ENCODE peak calls at places on chromosomes 3 and 15, in six cellular contexts. G is upper lobe of left lung, U is body of pancreas, T is SK-N-SH, E is GM23338, C is AG04450. A is an unnamed sample.
A peak's percentile ranks its signal among the peaks of the same experiment; 100 is the strongest.

GRCh38 chr3:17322106-17322793 is 420.2 kb downstream of the TBC1D5 start:
- DNase-seq in G (no peak), U (no peak), T (no peak), E (no peak), C (no peak), A (no peak)

GRCh38 chr3:145864336-145864735 is 296.6 kb downstream of the PLOD2 start:
- DNase-seq in G (no peak), U (no peak), T (no peak), E (peak; percentile 29), C (no peak), A (no peak)

GRCh38 chr15:100818927-100819326 is 60.7 kb upstream of the ALDH1A3 start:
- DNase-seq in G (no peak), U (peak; percentile 8), T (peak; percentile 65), E (no peak), C (peak; percentile 20), A (no peak)

GRCh38 chr15:39855400-39855799 is 64.7 kb downstream of the GPR176 start:
- DNase-seq in G (no peak), U (no peak), T (no peak), E (no peak), C (no peak), A (no peak)

GRCh38 chr3:40557558-40558161 is 32.9 kb downstream of the ZNF621 start:
- DNase-seq in G (no peak), U (no peak), T (no peak), E (no peak), C (no peak), A (no peak)

GRCh38 chr15:34754674-34755418 is at the start of gene GJD2:
- DNase-seq in G (no peak), U (peak; percentile 35), T (peak; percentile 82), E (peak; percentile 85), C (no peak), A (peak; percentile 5)

GRCh38 chr3:169897284-169897683 is 14.1 kb upstream of the SAMD7 start:
- DNase-seq in G (no peak), U (no peak), T (no peak), E (no peak), C (no peak), A (no peak)

GRCh38 chr3:192896208-192896607 is 21.4 kb downstream of the MB21D2 start:
- DNase-seq in G (no peak), U (no peak), T (no peak), E (no peak), C (no peak), A (no peak)

GRCh38 chr3:84440306-84440705 is 518.5 kb upstream of the CADM2 start:
- DNase-seq in G (no peak), U (no peak), T (no peak), E (no peak), C (no peak), A (no peak)

GRCh38 chr15:92391640-92392039 is 2.0 kb upstream of the ST8SIA2 start:
- DNase-seq in G (no peak), U (no peak), T (no peak), E (peak; percentile 76), C (no peak), A (no peak)

GRCh38 chr15:20295238-20295811 is 246.3 kb downstream of the GOLGA6L6 start:
- DNase-seq in G (peak; percentile 31), U (no peak), T (no peak), E (no peak), C (no peak), A (no peak)

GRCh38 chr3:130918328-130918727 is 24.4 kb downstream of the ATP2C1 start:
- DNase-seq in G (no peak), U (no peak), T (no peak), E (no peak), C (no peak), A (no peak)

GRCh38 chr3:159872374-159873109 is 116.1 kb upstream of the IL12A start:
- DNase-seq in G (no peak), U (no peak), T (no peak), E (peak; percentile 28), C (peak; percentile 74), A (no peak)

GRCh38 chr3:65689436-65689835 is 349.3 kb downstream of the MAGI1 start:
- DNase-seq in G (no peak), U (no peak), T (peak; percentile 9), E (peak; percentile 48), C (no peak), A (no peak)
- TF ChIP-seq CTCF in G (no peak), U (no peak), T (no peak), E (peak; percentile 25), C (no peak), A (peak; percentile 7)

DNA sequence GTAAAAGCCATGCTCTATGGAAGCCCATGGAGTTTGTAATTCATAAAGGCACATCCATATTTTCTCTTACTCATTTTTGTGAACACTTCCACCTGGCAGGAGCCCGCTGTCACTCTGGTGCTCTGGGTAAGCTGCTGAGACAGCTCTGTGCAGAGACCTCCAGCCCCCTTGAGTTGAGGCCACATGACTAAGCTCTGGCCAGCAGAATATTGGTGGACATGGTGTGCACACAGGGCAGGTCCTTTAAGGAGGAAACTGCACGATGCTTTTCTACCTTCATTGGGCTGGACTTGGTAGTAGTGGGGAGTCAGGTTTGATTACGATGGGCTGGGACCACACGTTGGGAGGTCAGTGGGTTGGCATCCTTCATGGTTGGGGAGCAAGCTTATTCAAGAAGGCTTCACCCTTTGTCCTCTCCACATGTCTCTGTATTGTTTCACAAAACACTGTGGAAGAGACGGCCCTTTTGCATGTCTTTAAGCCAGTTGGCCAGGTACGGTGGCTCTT is 29.0 kb downstream of the CCNB2 start:
- DNase-seq in G (no peak), U (no peak), T (no peak), E (no peak), C (no peak), A (no peak)
- TF ChIP-seq CTCF in G (no peak), U (no peak), T (no peak), E (no peak), C (no peak), A (no peak)

DNA sequence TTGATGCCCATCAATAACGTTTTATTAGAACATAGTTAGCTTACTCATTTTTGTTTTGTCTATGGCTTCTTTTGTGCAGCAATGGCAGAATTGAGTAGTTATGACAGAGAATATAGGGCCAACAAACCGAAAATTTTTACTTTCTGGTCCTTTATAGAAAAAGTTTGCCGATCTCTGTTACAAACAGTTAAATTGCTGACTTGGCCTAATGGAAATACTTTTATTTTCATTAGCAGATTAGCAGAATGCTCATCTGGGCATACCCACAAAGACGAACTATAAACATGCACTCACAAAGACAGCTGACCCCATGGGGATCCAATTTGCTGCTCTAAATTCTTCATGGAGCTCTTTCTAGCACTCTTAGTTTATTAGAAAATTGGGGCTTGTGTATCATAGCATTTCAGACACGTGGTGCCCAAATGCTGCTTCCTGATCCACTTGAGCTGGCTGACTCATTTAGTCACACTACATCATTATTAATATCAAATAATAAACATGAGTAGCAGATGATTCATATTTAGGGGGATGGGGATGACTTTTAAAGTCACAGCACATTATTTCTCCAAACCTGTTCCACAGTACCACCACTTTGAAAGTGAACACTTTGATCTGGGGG is 228.0 kb upstream of the FEZF2 start:
- DNase-seq in G (peak; percentile 52), U (no peak), T (no peak), E (no peak), C (no peak), A (peak; percentile 51)
- TF ChIP-seq CTCF in G (no peak), U (no peak), T (no peak), E (no peak), C (no peak), A (no peak)

GRCh38 chr3:134606033-134607025 is 44.5 kb downstream of the KY start:
- DNase-seq in G (no peak), U (no peak), T (no peak), E (no peak), C (no peak), A (no peak)
- TF ChIP-seq CTCF in G (no peak), U (no peak), T (no peak), E (no peak), C (no peak), A (no peak)

DNA sequence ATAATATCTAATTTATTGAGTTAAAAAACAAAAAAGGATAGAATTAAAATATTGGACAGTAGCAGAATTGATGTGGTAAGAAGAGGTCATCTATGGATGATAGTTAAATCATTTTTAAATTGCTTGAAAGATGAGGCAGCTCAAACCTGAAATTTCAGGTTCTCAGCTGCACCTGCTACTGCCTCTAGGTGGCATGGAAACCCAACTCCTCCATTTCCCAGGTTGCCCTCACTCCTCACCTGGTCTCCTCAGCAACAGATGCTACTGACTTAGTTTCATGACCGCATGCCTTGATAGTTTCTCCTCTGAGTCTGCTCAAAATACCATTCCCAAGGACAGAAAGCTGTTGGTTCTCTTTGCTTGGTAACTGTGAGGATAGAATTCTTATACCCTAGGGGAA is 148.1 kb downstream of the ABHD5 start:
- DNase-seq in G (no peak), U (no peak), T (no peak), E (peak; percentile 55), C (no peak), A (no peak)
- TF ChIP-seq CTCF in G (no peak), U (peak; percentile 20), T (peak; percentile 16), E (peak; percentile 76), C (no peak), A (peak; percentile 41)

DNA sequence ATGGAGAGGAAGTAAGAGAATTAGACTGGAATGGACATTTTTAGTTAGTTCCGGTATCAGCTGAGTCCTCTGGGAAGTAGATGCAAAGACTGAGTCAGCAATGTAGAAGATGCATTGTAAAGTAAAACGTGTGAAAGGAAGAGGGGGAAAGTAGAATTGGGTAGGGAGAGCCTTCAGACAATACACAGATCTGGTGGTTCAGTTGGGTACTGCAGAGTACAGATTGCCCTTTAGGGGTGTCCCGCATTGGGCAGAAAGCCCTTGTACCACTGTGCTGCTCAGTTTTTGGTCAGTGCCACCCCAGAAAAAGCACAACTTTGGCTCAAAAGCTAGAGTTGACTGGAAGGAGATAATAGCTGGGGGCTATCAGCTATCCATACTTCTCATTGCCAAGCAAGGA is 247.4 kb downstream of the KBTBD8 start:
- DNase-seq in G (no peak), U (no peak), T (no peak), E (peak; percentile 30), C (no peak), A (no peak)
- TF ChIP-seq CTCF in G (no peak), U (no peak), T (no peak), E (no peak), C (no peak), A (no peak)

GRCh38 chr3:196179380-196180308 is 31.6 kb downstream of the ZDHHC19 start:
- DNase-seq in G (no peak), U (peak; percentile 52), T (peak; percentile 36), E (peak; percentile 73), C (peak; percentile 36), A (peak; percentile 56)
- TF ChIP-seq CTCF in G (no peak), U (no peak), T (no peak), E (peak; percentile 27), C (no peak), A (no peak)

DNA sequence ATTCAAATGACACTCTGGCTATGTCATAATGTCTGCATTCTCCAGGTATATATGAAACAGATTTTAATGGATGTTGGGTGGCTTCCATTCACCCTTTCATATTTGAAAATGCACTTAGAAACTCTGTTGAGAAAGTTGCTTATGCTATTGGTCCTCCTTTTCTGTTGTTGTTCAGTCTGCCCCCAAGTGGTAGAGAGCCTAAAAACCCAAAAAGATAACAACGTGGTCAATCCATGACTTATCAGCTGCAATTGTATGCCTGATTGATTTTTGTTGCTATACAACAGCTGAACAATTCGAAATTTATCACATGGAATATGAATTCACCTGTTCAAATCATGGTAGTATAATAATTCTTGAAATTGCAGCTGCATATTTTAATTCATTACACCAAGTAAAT is 279.8 kb downstream of the ROBO2 start:
- DNase-seq in G (no peak), U (no peak), T (peak; percentile 31), E (peak; percentile 73), C (no peak), A (no peak)
- TF ChIP-seq CTCF in G (no peak), U (no peak), T (peak; percentile 37), E (peak; percentile 69), C (peak; percentile 60), A (peak; percentile 52)

GRCh38 chr3:58991623-58992022 is 58.2 kb downstream of the CFAP20DC start:
- DNase-seq in G (no peak), U (no peak), T (no peak), E (peak; percentile 11), C (no peak), A (no peak)
- TF ChIP-seq CTCF in G (no peak), U (no peak), T (no peak), E (no peak), C (no peak), A (no peak)

A was measured in retinal pigment epithelial cell.